ENCODE peak calls at places on chromosomes 4 and X, in five cellular contexts. Q, M, Y, K and D are unnamed samples.

GRCh38 chrX:150643271-150643670 is 49.9 kb upstream of the MTMR1 start:
- DNase-seq in Q (no peak), Y (peak), M (peak), K (no peak), D (no peak)

GRCh38 chr4:8794491-8794890 is 77.1 kb downstream of the HMX1 start:
- DNase-seq in K (no peak), Y (no peak), Q (no peak), M (no peak), D (no peak)

GRCh38 chr4:152807294-152807829 is 27.6 kb downstream of the ARFIP1 start:
- DNase-seq in M (no peak), Q (no peak), Y (peak), K (no peak), D (no peak)

GRCh38 chr4:42519803-42520417 is 122.6 kb downstream of the SHISA3 start:
- DNase-seq in Y (peak), Q (peak), M (peak), K (no peak), D (peak)

GRCh38 chr4:150962245-150962644 is 52.8 kb downstream of the LRBA start:
- DNase-seq in M (no peak), Y (no peak), K (no peak), Q (no peak), D (peak)

GRCh38 chr4:124936427-124936826 is 223.9 kb upstream of the ANKRD50 start:
- DNase-seq in M (no peak), Q (no peak), Y (no peak), K (peak), D (no peak)

GRCh38 chrX:66863721-66864120 is 224.8 kb upstream of the EDA2R start:
- DNase-seq in K (no peak), Q (no peak), Y (no peak), M (peak), D (no peak)

GRCh38 chr4:159175165-159175988 is 72.5 kb downstream of the RAPGEF2 start:
- DNase-seq in Q (peak), M (peak), K (peak), Y (peak), D (peak)

GRCh38 chr4:100907465-100908454 is 389.9 kb upstream of the EMCN start:
- DNase-seq in Y (no peak), M (peak), Q (no peak), K (no peak), D (peak)

GRCh38 chrX:119990409-119990994 is 47.0 kb upstream of the NKAP start:
- DNase-seq in Q (no peak), K (no peak), M (no peak), Y (no peak), D (no peak)

GRCh38 chr4:87566276-87566675 is 37.1 kb upstream of the SPARCL1 start:
- DNase-seq in K (peak), Y (no peak), M (peak), Q (no peak), D (no peak)

GRCh38 chrX:107678957-107679740 is 50.8 kb downstream of the PRPS1 start:
- DNase-seq in Q (peak), M (peak), Y (peak), K (no peak), D (no peak)

GRCh38 chr4:110614981-110615365 is 7.9 kb downstream of the PITX2 start:
- DNase-seq in K (no peak), Q (no peak), Y (no peak), M (no peak), D (no peak)